ENCODE peak calls at places on chromosomes 2 and 18, in six cellular contexts. Q is A549; W is ascending aorta; L is CD8-positive, alpha-beta T cell; M is heart right ventricle; X is PC-3. H is an unnamed sample.

GRCh38 chr2:128444044-128444771 is 125.5 kb upstream of the HS6ST1 start:
- DNase-seq in L (peak; percentile 29), W (peak; percentile 43), Q (no peak), M (no peak), X (no peak), H (no peak)

GRCh38 chr18:38619129-38619528 is 1053.5 kb upstream of the CELF4 start:
- DNase-seq in L (no peak), M (no peak), X (no peak), Q (no peak), W (no peak), H (no peak)

GRCh38 chr2:216551234-216551633 is 52.6 kb downstream of the RPL37A start:
- DNase-seq in X (peak; percentile 70), M (no peak), Q (no peak), L (no peak), W (no peak), H (no peak)

GRCh38 chr2:186780701-186781316 is 68.2 kb downstream of the ZSWIM2 start:
- DNase-seq in L (no peak), M (no peak), X (peak; percentile 90), W (no peak), Q (peak; percentile 8), H (no peak)

GRCh38 chr2:130911996-130912395 is 75.3 kb downstream of the ARHGEF4 start:
- DNase-seq in W (no peak), L (no peak), M (no peak), X (no peak), Q (no peak), H (no peak)

GRCh38 chr2:237301595-237301994 is 112.4 kb downstream of the COL6A3 start:
- DNase-seq in M (no peak), Q (no peak), W (no peak), X (no peak), L (no peak), H (no peak)

GRCh38 chr2:221390846-221391245 is 181.3 kb downstream of the EPHA4 start:
- DNase-seq in W (no peak), M (no peak), X (no peak), Q (no peak), L (no peak), H (no peak)

GRCh38 chr2:77005522-77005921 is 516.7 kb downstream of the LRRTM4 start:
- DNase-seq in L (no peak), M (no peak), X (no peak), W (no peak), Q (no peak), H (no peak)

GRCh38 chr18:63320041-63320689 is 596 bp upstream of the BCL2 start:
- DNase-seq in W (peak; percentile 94), M (peak; percentile 80), L (peak; percentile 88), Q (peak; percentile 28), X (peak; percentile 63), H (peak; percentile 66)

GRCh38 chr2:121036226-121036692 is 248.7 kb downstream of the TFCP2L1 start:
- DNase-seq in W (no peak), X (peak; percentile 42), Q (no peak), L (no peak), M (no peak), H (no peak)

GRCh38 chr2:157746234-157746950 is 117.7 kb upstream of the ACVR1C start:
- DNase-seq in M (no peak), X (no peak), W (no peak), Q (no peak), L (no peak), H (no peak)

GRCh38 chr2:27860111-27860510 is 30.1 kb downstream of the RBKS start:
- DNase-seq in M (no peak), W (no peak), L (no peak), X (peak; percentile 69), Q (no peak), H (no peak)

GRCh38 chr2:226794751-226795171 is 4.9 kb downstream of the IRS1 start:
- DNase-seq in X (peak; percentile 55), M (no peak), Q (no peak), W (no peak), L (no peak), H (no peak)

GRCh38 chr2:86518498-86518897 is 44.7 kb downstream of the CHMP3 start:
- DNase-seq in M (no peak), X (peak; percentile 10), W (no peak), L (peak; percentile 66), Q (no peak), H (peak; percentile 22)

GRCh38 chr18:28039078-28039477 is 137.9 kb downstream of the CDH2 start:
- DNase-seq in M (no peak), Q (no peak), W (no peak), X (peak; percentile 26), L (no peak), H (no peak)

GRCh38 chr2:191869781-191870180 is 22.9 kb upstream of the CAVIN2 start:
- DNase-seq in L (no peak), X (peak; percentile 27), Q (no peak), M (no peak), W (no peak), H (no peak)

GRCh38 chr2:98467082-98467536 is 22.5 kb downstream of the INPP4A start:
- DNase-seq in X (no peak), Q (no peak), M (no peak), W (no peak), L (no peak), H (no peak)

GRCh38 chr2:145623136-145623535 is 1103.2 kb upstream of the ZEB2 start:
- DNase-seq in X (peak; percentile 97), W (no peak), Q (no peak), L (no peak), M (no peak), H (no peak)

GRCh38 chr2:168138369-168138768 is 109.0 kb downstream of the STK39 start:
- DNase-seq in M (peak; percentile 31), Q (no peak), W (no peak), L (no peak), X (no peak), H (no peak)

GRCh38 chr2:105809099-105809473 is 64.4 kb downstream of the NCK2 start:
- DNase-seq in M (no peak), Q (no peak), X (no peak), L (no peak), W (no peak), H (no peak)

GRCh38 chr2:35408320-35408719 is 947.3 kb upstream of the CRIM1 start:
- DNase-seq in W (no peak), Q (no peak), L (no peak), M (no peak), X (no peak), H (no peak)

GRCh38 chr2:66573412-66573811 is 138.5 kb downstream of the MEIS1 start:
- DNase-seq in X (no peak), W (no peak), L (no peak), Q (no peak), M (no peak), H (no peak)

GRCh38 chr18:22946841-22947240 is 13.7 kb downstream of the RBBP8 start:
- DNase-seq in M (no peak), L (no peak), X (no peak), Q (no peak), W (no peak), H (no peak)

GRCh38 chr18:5238371-5238758 is 41.3 kb upstream of the AKAIN1 start:
- DNase-seq in X (peak; percentile 11), W (peak; percentile 73), Q (no peak), L (no peak), M (peak; percentile 44), H (no peak)

GRCh38 chr2:26696352-26696816 is 3.9 kb downstream of the KCNK3 start:
- DNase-seq in W (no peak), M (no peak), Q (peak; percentile 83), X (peak; percentile 97), L (no peak), H (no peak)

GRCh38 chr2:12856934-12857660 is 140.4 kb downstream of the TRIB2 start:
- DNase-seq in Q (no peak), W (no peak), L (peak; percentile 59), X (peak; percentile 92), M (no peak), H (no peak)

GRCh38 chr2:159573294-159573693 is 43.1 kb downstream of the BAZ2B start:
- DNase-seq in W (no peak), L (no peak), Q (no peak), M (no peak), X (no peak), H (no peak)

GRCh38 chr2:218963597-218963996 is 4.1 kb downstream of the CDK5R2 start:
- DNase-seq in M (no peak), X (peak; percentile 37), Q (no peak), W (no peak), L (no peak), H (no peak)
- H3K27ac ChIP-seq in M (no peak overlapping the region), X (peak overlapping the region; percentile 93), Q (peak overlapping the region; percentile 94), W (no peak overlapping the region), L (no peak overlapping the region), H (no peak overlapping the region)

DNA sequence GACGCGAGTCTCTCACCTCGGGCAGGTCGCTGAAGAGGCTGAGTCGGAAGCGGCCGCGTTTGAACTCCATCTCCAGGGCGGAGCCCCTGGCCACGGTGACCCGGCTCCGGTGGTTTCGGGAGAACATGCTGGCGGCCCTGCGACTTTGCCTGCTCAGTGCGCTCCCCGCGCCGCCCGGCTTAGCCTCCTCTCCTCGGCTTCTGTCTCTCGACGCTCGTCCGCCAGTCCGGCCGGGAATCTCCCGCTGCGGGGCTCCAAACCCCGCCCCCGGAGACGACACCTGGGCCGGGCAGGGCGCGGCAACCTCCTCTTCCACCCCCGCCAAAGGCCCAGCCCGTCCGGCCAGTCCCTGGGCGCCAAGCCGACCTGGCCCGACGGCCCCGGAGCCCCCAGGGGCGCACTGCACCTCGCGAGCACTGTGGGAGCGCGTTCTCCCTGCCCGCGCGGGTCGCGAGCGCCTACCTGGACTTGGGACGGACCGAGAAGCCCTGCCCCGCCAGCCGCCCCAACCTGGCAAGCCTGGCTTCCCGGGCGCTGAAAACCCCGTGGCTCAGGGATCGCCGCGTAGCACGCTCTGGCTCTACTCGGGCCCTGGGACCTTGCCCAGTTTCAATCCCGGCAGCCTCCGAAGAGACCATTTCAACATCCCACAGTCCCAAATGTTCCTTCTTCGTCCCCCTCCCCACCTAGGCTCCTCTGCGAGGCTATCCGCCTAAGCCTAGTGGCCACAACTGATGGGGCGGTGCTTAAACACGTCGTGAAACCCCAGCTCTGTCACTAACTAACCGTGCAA is at the start of gene RTKN:
- DNase-seq in W (no peak), L (no peak), M (peak; percentile 42), X (peak; percentile 83), Q (no peak), H (no peak)
- H3K27ac ChIP-seq in W (peak within 1 kb of the TSS; percentile 86), L (no peak within 1 kb of the TSS), M (peak within 1 kb of the TSS; percentile 86), X (peak within 1 kb of the TSS; percentile 85), Q (peak within 1 kb of the TSS; percentile 89), H (peak within 1 kb of the TSS; percentile 100)

GRCh38 chr2:20225294-20226151 is 593 bp upstream of the SDC1 start:
- DNase-seq in W (peak; percentile 55), M (peak; percentile 39), Q (peak; percentile 84), X (peak; percentile 78), L (no peak), H (no peak)

GRCh38 chr2:20224716-20225293 is at the start of gene SDC1:
- DNase-seq in M (peak; percentile 52), X (peak; percentile 67), Q (peak; percentile 81), W (no peak), L (no peak), H (peak; percentile 56)

GRCh38 chr2:20227894-20228505 is 3.1 kb upstream of the SDC1 start:
- DNase-seq in W (peak; percentile 21), Q (no peak), M (no peak), X (no peak), L (no peak), H (no peak)

GRCh38 chr2:20224191-20224715 is 677 bp downstream of the SDC1 start:
- DNase-seq in M (no peak), Q (no peak), X (no peak), W (no peak), L (no peak), H (no peak)

GRCh38 chr2:20226152-20226545 is 1.2 kb upstream of the SDC1 start:
- DNase-seq in Q (no peak), X (no peak), M (no peak), L (no peak), W (peak; percentile 44), H (no peak)
- H3K27ac ChIP-seq in Q (peak overlapping the region; percentile 96), X (peak overlapping the region; percentile 73), M (no peak overlapping the region), L (no peak overlapping the region), W (no peak overlapping the region), H (no peak overlapping the region)

GRCh38 chr18:36127866-36128845 is 984 bp downstream of the SLC39A6 start:
- DNase-seq in M (no peak), L (no peak), W (no peak), X (peak; percentile 5), Q (no peak), H (peak; percentile 5)
- H3K27ac ChIP-seq in M (peak overlapping the region; percentile 99), L (peak overlapping the region; percentile 94), W (peak overlapping the region; percentile 98), X (no peak overlapping the region), Q (peak overlapping the region; percentile 100), H (peak overlapping the region; percentile 99)